ENCODE peak calls at places on chromosomes 1 and 21, in five cellular contexts. One of them, this sample, is unnamed.

GRCh38 chr21:17602874-17603273 is 9.8 kb downstream of the BTG3 start:
- DNase-seq in H9: no peak
- DNase-seq in mesenchymal stem cell: peak; percentile 18
- DNase-seq in H1: no peak
- DNase-seq in trophoblast cell: no peak
- DNase-seq in this sample: no peak

GRCh38 chr1:107870691-107871090 is 94.3 kb downstream of the VAV3 start:
- DNase-seq in H9: no peak
- DNase-seq in mesenchymal stem cell: no peak
- DNase-seq in H1: no peak
- DNase-seq in trophoblast cell: no peak
- DNase-seq in this sample: no peak

GRCh38 chr1:233033366-233033765 is 83.0 kb downstream of the NTPCR start:
- DNase-seq in H9: no peak
- DNase-seq in mesenchymal stem cell: no peak
- DNase-seq in H1: no peak
- DNase-seq in trophoblast cell: no peak
- DNase-seq in this sample: no peak

GRCh38 chr1:51583532-51583931 is 33.4 kb upstream of the OSBPL9 start:
- DNase-seq in H9: no peak
- DNase-seq in mesenchymal stem cell: no peak
- DNase-seq in H1: no peak
- DNase-seq in trophoblast cell: no peak
- DNase-seq in this sample: no peak

GRCh38 chr1:161390559-161390858 is 22.8 kb upstream of the CFAP126 start:
- DNase-seq in H9: no peak
- DNase-seq in mesenchymal stem cell: no peak
- DNase-seq in H1: no peak
- DNase-seq in trophoblast cell: no peak
- DNase-seq in this sample: no peak

GRCh38 chr1:149843302-149844041 is 55.9 kb upstream of the BOLA1 start:
- DNase-seq in H9: no peak
- DNase-seq in mesenchymal stem cell: peak; percentile 42
- DNase-seq in H1: no peak
- DNase-seq in trophoblast cell: peak; percentile 27
- DNase-seq in this sample: no peak

GRCh38 chr1:85607126-85607912 is 26.8 kb downstream of the CCN1 start:
- DNase-seq in H9: peak; percentile 97
- DNase-seq in mesenchymal stem cell: peak; percentile 97
- DNase-seq in H1: peak; percentile 93
- DNase-seq in trophoblast cell: peak; percentile 90
- DNase-seq in this sample: peak; percentile 71

GRCh38 chr21:20942523-20942922 is 55.7 kb upstream of the NCAM2 start:
- DNase-seq in H9: no peak
- DNase-seq in mesenchymal stem cell: no peak
- DNase-seq in H1: no peak
- DNase-seq in trophoblast cell: no peak
- DNase-seq in this sample: no peak

GRCh38 chr1:6141601-6142000 is 38.5 kb downstream of the CHD5 start:
- DNase-seq in H9: peak; percentile 62
- DNase-seq in mesenchymal stem cell: peak; percentile 6
- DNase-seq in H1: no peak
- DNase-seq in trophoblast cell: no peak
- DNase-seq in this sample: no peak

GRCh38 chr1:100250807-100251206 is 1.2 kb upstream of the DBT start:
- DNase-seq in H9: no peak
- DNase-seq in mesenchymal stem cell: no peak
- DNase-seq in H1: no peak
- DNase-seq in trophoblast cell: no peak
- DNase-seq in this sample: no peak

GRCh38 chr1:117967900-117968299 is 38.4 kb downstream of the WDR3 start:
- DNase-seq in H9: no peak
- DNase-seq in mesenchymal stem cell: no peak
- DNase-seq in H1: no peak
- DNase-seq in trophoblast cell: no peak
- DNase-seq in this sample: no peak

GRCh38 chr1:9181990-9182783 is 52.4 kb upstream of the H6PD start:
- DNase-seq in H9: peak; percentile 62
- DNase-seq in mesenchymal stem cell: peak; percentile 61
- DNase-seq in H1: no peak
- DNase-seq in trophoblast cell: peak; percentile 29
- DNase-seq in this sample: no peak

GRCh38 chr21:41163086-41163485 is 4.9 kb upstream of the BACE2 start:
- DNase-seq in H9: no peak
- DNase-seq in mesenchymal stem cell: no peak
- DNase-seq in H1: no peak
- DNase-seq in trophoblast cell: no peak
- DNase-seq in this sample: no peak

GRCh38 chr21:15241997-15242767 is 177.4 kb upstream of the NRIP1 start:
- DNase-seq in H9: peak; percentile 57
- DNase-seq in mesenchymal stem cell: no peak
- DNase-seq in H1: peak; percentile 56
- DNase-seq in trophoblast cell: no peak
- DNase-seq in this sample: no peak

GRCh38 chr1:110005971-110006370 is 21.4 kb downstream of the AHCYL1 start:
- DNase-seq in H9: no peak
- DNase-seq in mesenchymal stem cell: peak; percentile 40
- DNase-seq in H1: no peak
- DNase-seq in trophoblast cell: no peak
- DNase-seq in this sample: no peak

GRCh38 chr1:150826299-150826698 is 18.2 kb upstream of the CTSK start:
- DNase-seq in H9: no peak
- DNase-seq in mesenchymal stem cell: no peak
- DNase-seq in H1: no peak
- DNase-seq in trophoblast cell: no peak
- DNase-seq in this sample: no peak

GRCh38 chr21:46604975-46605758 is at the start of gene S100B:
- DNase-seq in H9: peak; percentile 59
- DNase-seq in mesenchymal stem cell: no peak
- DNase-seq in H1: no peak
- DNase-seq in trophoblast cell: no peak
- DNase-seq in this sample: no peak

GRCh38 chr1:39230261-39231190 is 26.0 kb downstream of the MACF1 start:
- DNase-seq in H9: no peak
- DNase-seq in mesenchymal stem cell: no peak
- DNase-seq in H1: peak; percentile 36
- DNase-seq in trophoblast cell: peak; percentile 42
- DNase-seq in this sample: no peak

GRCh38 chr1:11654571-11655262 is at the start of gene FBXO44:
- DNase-seq in H9: peak; percentile 91
- DNase-seq in mesenchymal stem cell: peak; percentile 23
- DNase-seq in H1: no peak
- DNase-seq in trophoblast cell: peak; percentile 51
- DNase-seq in this sample: peak; percentile 54

GRCh38 chr1:15510611-15511405 is 13.2 kb downstream of the CASP9 start:
- DNase-seq in H9: no peak
- DNase-seq in mesenchymal stem cell: no peak
- DNase-seq in H1: no peak
- DNase-seq in trophoblast cell: peak; percentile 84
- DNase-seq in this sample: no peak

GRCh38 chr1:197145451-197146029 is 929 bp downstream of the ASPM start:
- DNase-seq in H9: no peak
- DNase-seq in mesenchymal stem cell: peak; percentile 26
- DNase-seq in H1: no peak
- DNase-seq in trophoblast cell: peak; percentile 6
- DNase-seq in this sample: no peak

DNA sequence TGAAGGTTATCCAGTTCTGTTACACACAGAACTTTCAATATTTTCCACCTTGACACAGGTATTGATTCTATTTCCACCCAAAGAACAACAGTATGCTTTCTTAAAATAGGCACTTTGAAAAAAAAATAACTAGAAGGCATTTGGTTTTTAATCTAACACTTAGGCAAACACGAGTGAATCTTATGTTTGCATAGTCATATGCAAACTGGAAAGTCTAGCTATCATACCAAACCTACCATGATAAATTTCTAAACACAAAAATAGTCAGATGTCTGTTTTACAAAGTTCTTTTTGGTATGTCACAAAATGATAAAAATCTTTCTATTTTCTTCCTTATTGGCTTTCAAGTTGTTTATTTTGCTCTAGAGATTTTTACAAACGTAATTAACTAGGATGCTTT is 11.6 kb downstream of the DNASE2B start:
- DNase-seq in H9: no peak
- DNase-seq in mesenchymal stem cell: no peak
- DNase-seq in H1: no peak
- DNase-seq in trophoblast cell: no peak
- DNase-seq in this sample: no peak
- H4K8ac ChIP-seq in H9: no peak overlapping the region
- H4K8ac ChIP-seq in mesenchymal stem cell: no peak overlapping the region
- H4K8ac ChIP-seq in H1: no peak overlapping the region
- H4K8ac ChIP-seq in trophoblast cell: no peak overlapping the region
- H4K8ac ChIP-seq in this sample: no peak overlapping the region

DNA sequence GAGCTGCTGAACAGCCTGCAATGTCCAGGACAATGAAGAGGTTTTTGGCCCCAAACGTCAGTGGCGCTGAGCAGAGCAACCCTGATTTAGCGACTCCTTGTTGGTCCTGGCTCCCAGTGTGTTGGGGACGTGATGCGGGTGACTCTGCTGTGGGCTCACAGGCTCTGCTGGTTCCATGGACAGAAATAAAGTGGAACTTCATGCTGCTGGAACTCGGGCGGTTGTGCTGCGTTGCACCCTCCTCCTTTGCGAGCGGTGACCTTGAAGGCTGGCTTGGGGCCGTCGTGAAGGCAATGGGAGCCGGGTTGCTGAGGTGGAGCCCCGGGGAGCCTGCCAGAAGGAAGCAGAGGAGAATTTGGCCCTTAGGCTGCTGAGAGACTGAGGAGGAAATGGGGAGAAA is 122.6 kb upstream of the C1orf174 start:
- DNase-seq in H9: no peak
- DNase-seq in mesenchymal stem cell: no peak
- DNase-seq in H1: no peak
- DNase-seq in trophoblast cell: no peak
- DNase-seq in this sample: no peak
- H2BK12ac ChIP-seq in H9: no peak overlapping the region
- H2BK12ac ChIP-seq in mesenchymal stem cell: no peak overlapping the region
- H2BK12ac ChIP-seq in H1: no peak overlapping the region
- H2BK12ac ChIP-seq in trophoblast cell: no peak overlapping the region
- H2BK12ac ChIP-seq in this sample: no peak overlapping the region

GRCh38 chr1:78263459-78263858 is 217.7 kb downstream of the GIPC2 start:
- DNase-seq in H9: no peak
- DNase-seq in mesenchymal stem cell: no peak
- DNase-seq in H1: no peak
- DNase-seq in trophoblast cell: no peak
- DNase-seq in this sample: no peak

GRCh38 chr1:78263946-78264345 is 218.2 kb downstream of the GIPC2 start:
- DNase-seq in H9: no peak
- DNase-seq in mesenchymal stem cell: no peak
- DNase-seq in H1: no peak
- DNase-seq in trophoblast cell: no peak
- DNase-seq in this sample: no peak

DNA sequence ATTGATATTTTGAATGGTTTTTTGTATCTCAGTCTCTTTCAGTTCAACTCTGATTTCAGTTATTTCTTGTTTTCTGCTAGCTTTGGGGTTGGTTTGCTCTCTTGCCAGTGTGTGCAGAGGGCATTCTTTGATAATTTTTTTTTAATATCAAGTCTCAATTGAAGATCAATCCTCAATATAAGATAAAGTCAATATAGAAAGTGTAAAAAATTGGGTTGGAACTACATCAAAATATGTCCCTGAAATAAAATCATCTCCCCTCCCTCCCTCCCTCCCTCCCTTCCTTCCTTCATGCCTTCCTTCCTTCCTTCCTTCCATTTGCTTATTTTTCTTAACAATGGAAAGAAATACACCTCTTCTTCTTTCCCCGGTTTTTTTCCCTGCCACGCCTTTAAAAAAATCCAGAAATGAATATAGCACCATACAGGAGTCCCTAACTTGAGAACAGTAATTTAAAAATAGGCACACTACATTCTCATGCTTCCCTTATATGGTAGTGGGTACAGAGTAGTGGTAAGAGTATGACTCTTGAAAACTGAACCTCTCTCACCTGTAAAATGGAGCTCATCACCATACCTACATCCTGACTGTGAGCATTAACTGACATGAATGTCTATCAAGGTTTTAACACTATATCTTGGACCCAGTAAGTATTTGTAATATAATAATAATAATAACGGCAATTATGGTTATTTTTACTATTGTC is 221.9 kb downstream of the GIPC2 start:
- DNase-seq in H9: no peak
- DNase-seq in mesenchymal stem cell: no peak
- DNase-seq in H1: no peak
- DNase-seq in trophoblast cell: no peak
- DNase-seq in this sample: no peak
- H3K4me2 ChIP-seq in H9: no peak overlapping the region
- H3K4me2 ChIP-seq in mesenchymal stem cell: no peak overlapping the region
- H3K4me2 ChIP-seq in H1: no peak overlapping the region
- H3K4me2 ChIP-seq in trophoblast cell: no peak overlapping the region
- H3K4me2 ChIP-seq in this sample: no peak overlapping the region

GRCh38 chr1:201719812-201720521 is 109.0 kb upstream of the IPO9 start:
- DNase-seq in H9: no peak
- DNase-seq in mesenchymal stem cell: peak; percentile 97
- DNase-seq in H1: no peak
- DNase-seq in trophoblast cell: no peak
- DNase-seq in this sample: no peak

GRCh38 chr1:201720522-201720844 is 108.5 kb upstream of the IPO9 start:
- DNase-seq in H9: no peak
- DNase-seq in mesenchymal stem cell: no peak
- DNase-seq in H1: no peak
- DNase-seq in trophoblast cell: no peak
- DNase-seq in this sample: no peak

GRCh38 chr1:201724039-201724759 is 104.8 kb upstream of the IPO9 start:
- DNase-seq in H9: no peak
- DNase-seq in mesenchymal stem cell: no peak
- DNase-seq in H1: no peak
- DNase-seq in trophoblast cell: no peak
- DNase-seq in this sample: no peak

GRCh38 chr1:201718346-201719202 is 110.4 kb upstream of the IPO9 start:
- DNase-seq in H9: no peak
- DNase-seq in mesenchymal stem cell: no peak
- DNase-seq in H1: no peak
- DNase-seq in trophoblast cell: no peak
- DNase-seq in this sample: no peak

DNA sequence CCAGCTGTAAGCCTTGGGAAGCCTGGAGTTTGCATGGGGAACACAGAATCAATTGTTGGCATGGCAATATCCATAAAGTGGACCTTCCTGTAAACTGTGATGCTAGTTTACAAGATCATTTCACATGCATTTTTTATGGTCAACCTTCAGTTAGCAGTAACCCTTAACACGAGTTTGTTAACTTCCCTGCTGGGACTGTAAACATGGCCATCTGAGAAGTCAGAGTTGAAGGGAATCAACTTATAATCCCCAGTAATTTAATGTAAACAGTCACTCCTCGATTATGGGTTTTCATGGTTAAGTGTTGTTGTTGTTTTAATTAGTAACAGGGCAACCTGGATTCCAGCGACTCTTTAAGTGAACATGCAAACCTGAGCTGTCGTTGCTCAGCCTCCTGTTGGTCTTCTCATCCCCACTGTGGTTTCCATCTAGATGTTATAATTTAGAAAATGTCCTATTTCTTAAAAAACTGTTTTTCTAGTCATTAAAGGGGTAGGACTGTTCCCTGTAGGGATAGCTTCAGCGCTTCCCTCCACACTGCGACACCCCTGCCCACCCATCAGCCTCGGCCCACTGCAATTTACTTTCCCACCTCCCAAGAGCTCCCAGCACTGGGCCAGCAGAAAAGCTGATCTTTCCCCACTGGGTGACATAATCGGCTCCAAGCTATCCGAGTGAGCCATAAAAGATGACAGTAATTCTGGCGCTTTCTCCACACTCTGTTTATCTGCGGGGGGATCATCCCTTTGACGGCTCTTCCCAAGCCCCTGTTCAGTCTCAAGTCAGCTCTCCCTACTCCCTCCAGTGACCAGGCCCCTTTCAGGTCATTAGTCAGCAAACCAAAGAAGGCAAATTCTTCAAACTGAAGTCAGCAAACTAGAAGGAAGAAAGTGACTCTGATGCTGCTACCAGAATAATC is 107.6 kb upstream of the IPO9 start:
- DNase-seq in H9: no peak
- DNase-seq in mesenchymal stem cell: peak; percentile 98
- DNase-seq in H1: no peak
- DNase-seq in trophoblast cell: peak; percentile 28
- DNase-seq in this sample: no peak
- H4K8ac ChIP-seq in H9: no peak overlapping the region
- H4K8ac ChIP-seq in mesenchymal stem cell: peak overlapping the region; percentile 0
- H4K8ac ChIP-seq in H1: no peak overlapping the region
- H4K8ac ChIP-seq in trophoblast cell: no peak overlapping the region
- H4K8ac ChIP-seq in this sample: no peak overlapping the region